ENCODE peak calls at places on chromosomes 16 and 17, in four cellular contexts. One of them, this sample, is unnamed.

GRCh38 chr16:22370038-22370541 is 4.3 kb downstream of the CDR2 start:
- DNase-seq in sigmoid colon: no peak
- DNase-seq in mesendoderm: no peak
- DNase-seq in CD8-positive, alpha-beta T cell: no peak
- DNase-seq in this sample: peak

GRCh38 chr17:67672592-67672991 is 45.1 kb upstream of the NOL11 start:
- DNase-seq in sigmoid colon: no peak
- DNase-seq in mesendoderm: no peak
- DNase-seq in CD8-positive, alpha-beta T cell: no peak
- DNase-seq in this sample: no peak

GRCh38 chr17:15169676-15170075 is 95.5 kb downstream of the PMP22 start:
- DNase-seq in sigmoid colon: no peak
- DNase-seq in mesendoderm: no peak
- DNase-seq in CD8-positive, alpha-beta T cell: no peak
- DNase-seq in this sample: no peak

GRCh38 chr17:4858880-4859260 is 25.7 kb downstream of the MINK1 start:
- DNase-seq in sigmoid colon: peak
- DNase-seq in mesendoderm: peak
- DNase-seq in CD8-positive, alpha-beta T cell: no peak
- DNase-seq in this sample: peak

GRCh38 chr17:34579017-34579946 is at the start of gene TMEM132E:
- DNase-seq in sigmoid colon: peak
- DNase-seq in mesendoderm: peak
- DNase-seq in CD8-positive, alpha-beta T cell: no peak
- DNase-seq in this sample: peak

GRCh38 chr16:85929259-85929704 is 30.3 kb downstream of the IRF8 start:
- DNase-seq in sigmoid colon: no peak
- DNase-seq in mesendoderm: peak
- DNase-seq in CD8-positive, alpha-beta T cell: no peak
- DNase-seq in this sample: no peak

GRCh38 chr16:11250786-11251524 is 5.0 kb downstream of the SOCS1 start:
- DNase-seq in sigmoid colon: no peak
- DNase-seq in mesendoderm: no peak
- DNase-seq in CD8-positive, alpha-beta T cell: no peak
- DNase-seq in this sample: no peak

GRCh38 chr16:53809088-53809951 is 105.4 kb downstream of the FTO start:
- DNase-seq in sigmoid colon: no peak
- DNase-seq in mesendoderm: no peak
- DNase-seq in CD8-positive, alpha-beta T cell: no peak
- DNase-seq in this sample: no peak

GRCh38 chr17:55690105-55690508 is 32.6 kb downstream of the TMEM100 start:
- DNase-seq in sigmoid colon: no peak
- DNase-seq in mesendoderm: no peak
- DNase-seq in CD8-positive, alpha-beta T cell: no peak
- DNase-seq in this sample: no peak

GRCh38 chr16:29029168-29029994 is 44.5 kb downstream of the LAT start:
- DNase-seq in sigmoid colon: peak
- DNase-seq in mesendoderm: peak
- DNase-seq in CD8-positive, alpha-beta T cell: peak
- DNase-seq in this sample: peak

GRCh38 chr16:81238296-81239011 is at the start of gene BCO1:
- DNase-seq in sigmoid colon: no peak
- DNase-seq in mesendoderm: peak
- DNase-seq in CD8-positive, alpha-beta T cell: no peak
- DNase-seq in this sample: peak

GRCh38 chr17:39660397-39661043 is 4.6 kb upstream of the TCAP start:
- DNase-seq in sigmoid colon: no peak
- DNase-seq in mesendoderm: no peak
- DNase-seq in CD8-positive, alpha-beta T cell: no peak
- DNase-seq in this sample: no peak

GRCh38 chr17:60525347-60525623 is 757 bp downstream of the APPBP2 start:
- DNase-seq in sigmoid colon: peak
- DNase-seq in mesendoderm: peak
- DNase-seq in CD8-positive, alpha-beta T cell: no peak
- DNase-seq in this sample: peak

GRCh38 chr17:58376472-58376921 is 24.5 kb upstream of the SUPT4H1 start:
- DNase-seq in sigmoid colon: no peak
- DNase-seq in mesendoderm: peak
- DNase-seq in CD8-positive, alpha-beta T cell: no peak
- DNase-seq in this sample: no peak

GRCh38 chr16:72938426-72939164 is 109.3 kb downstream of the ZFHX3 start:
- DNase-seq in sigmoid colon: peak
- DNase-seq in mesendoderm: no peak
- DNase-seq in CD8-positive, alpha-beta T cell: no peak
- DNase-seq in this sample: peak

GRCh38 chr16:53085539-53086450 is 31.0 kb downstream of the CHD9 start:
- DNase-seq in sigmoid colon: no peak
- DNase-seq in mesendoderm: peak
- DNase-seq in CD8-positive, alpha-beta T cell: no peak
- DNase-seq in this sample: no peak

GRCh38 chr17:4858068-4858879 is 25.1 kb downstream of the MINK1 start:
- DNase-seq in sigmoid colon: no peak
- DNase-seq in mesendoderm: peak
- DNase-seq in CD8-positive, alpha-beta T cell: no peak
- DNase-seq in this sample: peak

GRCh38 chr17:3885970-3886369 is 6.9 kb downstream of the CAMKK1 start:
- DNase-seq in sigmoid colon: no peak
- DNase-seq in mesendoderm: peak
- DNase-seq in CD8-positive, alpha-beta T cell: no peak
- DNase-seq in this sample: peak

GRCh38 chr17:59296190-59296589 is 35.3 kb upstream of the YPEL2 start:
- DNase-seq in sigmoid colon: no peak
- DNase-seq in mesendoderm: no peak
- DNase-seq in CD8-positive, alpha-beta T cell: no peak
- DNase-seq in this sample: no peak

GRCh38 chr17:302300-302698 is 50.3 kb downstream of the RPH3AL start:
- DNase-seq in sigmoid colon: no peak
- DNase-seq in mesendoderm: no peak
- DNase-seq in CD8-positive, alpha-beta T cell: no peak
- DNase-seq in this sample: no peak

GRCh38 chr16:28254158-28254557 is 38.2 kb upstream of the SBK1 start:
- DNase-seq in sigmoid colon: no peak
- DNase-seq in mesendoderm: no peak
- DNase-seq in CD8-positive, alpha-beta T cell: no peak
- DNase-seq in this sample: no peak